ENCODE peak calls at places on chromosomes 2 and 18, in six cellular contexts. D is stomach, O is astrocyte of the spinal cord, X is kidney, E is adrenal gland, Q is endothelial cell. A is an unnamed sample.

GRCh38 chr18:23902396-23902795 is 112.2 kb upstream of the TTC39C start:
- DNase-seq in D (no peak), O (no peak), X (no peak), E (no peak), Q (no peak), A (no peak)

GRCh38 chr2:199955007-199955338 is 318 bp downstream of the TYW5 start:
- DNase-seq in D (no peak), O (no peak), X (no peak), E (no peak), Q (no peak), A (no peak)

GRCh38 chr2:1847846-1848598 is 103.7 kb upstream of the PXDN start:
- DNase-seq in D (no peak), O (no peak), X (peak), E (no peak), Q (no peak), A (no peak)

GRCh38 chr2:222050981-222051380 is 247.8 kb downstream of the PAX3 start:
- DNase-seq in D (peak), O (no peak), X (no peak), E (no peak), Q (no peak), A (no peak)

GRCh38 chr2:237184192-237184922 is 98.7 kb downstream of the COPS8 start:
- DNase-seq in D (no peak), O (peak), X (no peak), E (no peak), Q (no peak), A (peak)

GRCh38 chr2:219308142-219309093 is 783 bp downstream of the PTPRN start:
- DNase-seq in D (peak), O (peak), X (no peak), E (peak), Q (peak), A (peak)

GRCh38 chr2:72864500-72864899 is 22.7 kb upstream of the SPR start:
- DNase-seq in D (no peak), O (peak), X (no peak), E (no peak), Q (no peak), A (peak)

GRCh38 chr18:43482600-43482999 is 205.3 kb upstream of the SYT4 start:
- DNase-seq in D (no peak), O (no peak), X (no peak), E (no peak), Q (no peak), A (no peak)

GRCh38 chr2:72734432-72734831 is 91.4 kb downstream of the EXOC6B start:
- DNase-seq in D (no peak), O (no peak), X (no peak), E (no peak), Q (no peak), A (no peak)

GRCh38 chr18:13294309-13294708 is 75.7 kb downstream of the LDLRAD4 start:
- DNase-seq in D (no peak), O (no peak), X (no peak), E (no peak), Q (no peak), A (no peak)

GRCh38 chr2:9135804-9136558 is 70.6 kb upstream of the ASAP2 start:
- DNase-seq in D (no peak), O (peak), X (peak), E (no peak), Q (no peak), A (no peak)

GRCh38 chr18:46772396-46772795 is 15.5 kb upstream of the ST8SIA5 start:
- DNase-seq in D (no peak), O (no peak), X (no peak), E (no peak), Q (no peak), A (no peak)
- TF ChIP-seq CTCF in D (no peak), O (no peak), X (no peak), E (no peak), Q (no peak), A (no peak)

DNA sequence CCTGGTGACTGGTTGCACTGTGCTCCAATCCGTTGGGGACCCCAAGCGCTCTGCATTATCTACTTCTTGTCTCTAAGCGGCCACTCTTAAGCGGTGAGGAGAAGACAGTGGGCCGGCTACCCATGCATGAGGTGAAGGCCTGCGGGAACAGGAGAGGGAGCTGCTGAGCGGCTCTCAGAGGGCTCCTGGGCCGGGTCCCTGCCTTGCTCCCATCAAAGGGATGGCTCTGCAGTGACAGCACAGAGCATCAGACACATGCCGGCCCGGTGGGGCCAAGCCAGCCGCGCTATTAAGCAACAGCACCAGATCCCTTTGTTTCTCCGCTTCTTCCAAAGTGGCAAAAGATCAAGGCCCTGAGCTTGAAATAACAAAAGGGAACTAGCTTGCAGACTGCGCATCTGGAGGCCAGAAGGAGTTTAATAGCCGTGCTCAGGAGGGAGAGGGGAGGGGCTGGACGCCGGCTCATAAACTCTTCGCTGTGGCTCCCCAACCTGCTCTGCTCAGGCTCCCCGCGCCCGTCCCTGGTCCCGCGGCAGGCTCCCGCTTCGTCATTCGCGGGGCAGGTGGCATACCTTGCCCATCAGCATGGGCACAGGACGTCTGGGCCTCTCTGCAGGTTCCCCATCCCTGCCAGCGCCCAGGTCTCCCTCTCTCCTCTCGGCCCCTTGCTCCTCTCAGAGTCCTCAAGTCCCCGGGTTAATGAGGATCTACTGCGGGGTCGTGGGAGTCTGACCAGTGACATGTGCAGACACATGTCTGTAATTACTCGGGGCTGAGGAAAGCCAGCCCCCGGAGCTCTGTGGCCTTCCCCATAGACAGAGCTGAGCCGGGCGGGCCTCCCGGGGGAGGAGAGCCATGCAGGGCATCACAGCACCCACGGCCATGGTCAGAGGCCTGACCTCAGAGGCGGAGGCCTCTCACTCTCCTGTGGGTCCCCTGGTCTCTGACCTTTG is 96.7 kb downstream of the ASB1 start:
- DNase-seq in D (no peak), O (peak), X (peak), E (peak), Q (peak), A (peak)
- TF ChIP-seq CTCF in D (no peak), O (peak), X (no peak), E (no peak), Q (no peak), A (peak)

DNA sequence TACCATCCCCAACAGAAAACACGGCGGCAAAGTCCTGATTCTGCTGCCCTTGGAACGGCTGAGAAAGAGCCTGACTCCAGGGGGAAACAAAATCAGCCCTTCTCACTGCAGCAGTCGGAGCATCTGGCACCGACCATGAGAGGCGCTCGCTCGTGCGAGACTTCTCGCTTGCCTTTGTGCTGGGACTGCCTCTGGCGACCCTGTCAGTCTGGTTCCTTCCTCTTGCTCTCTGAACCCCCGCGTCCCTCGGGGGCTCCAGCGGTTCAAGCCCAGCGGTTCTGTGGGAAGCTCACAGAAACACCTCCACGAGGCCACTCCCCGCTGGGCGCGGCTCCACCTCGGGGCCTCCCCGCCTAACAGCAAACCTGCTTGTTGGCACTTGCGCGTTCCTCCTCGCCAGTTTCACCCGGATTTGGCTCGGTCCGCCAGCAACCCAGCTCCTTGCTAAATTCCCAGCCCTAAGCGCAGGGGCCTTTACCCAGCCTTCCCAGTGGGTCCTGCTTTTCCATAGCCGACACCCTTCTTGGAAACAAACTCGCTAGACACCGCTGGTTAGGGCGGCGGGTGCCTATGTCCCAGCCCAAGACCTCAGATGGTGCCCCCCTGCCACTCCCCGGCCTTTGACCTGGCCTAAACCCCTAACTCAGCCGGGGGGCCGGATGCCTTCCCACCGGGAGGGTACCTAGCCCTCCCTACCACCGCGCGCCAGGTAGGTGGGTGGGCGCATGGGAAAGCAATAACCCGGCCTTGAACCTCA is 2.2 kb downstream of the RND3 start:
- DNase-seq in D (peak), O (peak), X (peak), E (peak), Q (peak), A (peak)
- TF ChIP-seq CTCF in D (peak), O (peak), X (peak), E (no peak), Q (no peak), A (no peak)

DNA sequence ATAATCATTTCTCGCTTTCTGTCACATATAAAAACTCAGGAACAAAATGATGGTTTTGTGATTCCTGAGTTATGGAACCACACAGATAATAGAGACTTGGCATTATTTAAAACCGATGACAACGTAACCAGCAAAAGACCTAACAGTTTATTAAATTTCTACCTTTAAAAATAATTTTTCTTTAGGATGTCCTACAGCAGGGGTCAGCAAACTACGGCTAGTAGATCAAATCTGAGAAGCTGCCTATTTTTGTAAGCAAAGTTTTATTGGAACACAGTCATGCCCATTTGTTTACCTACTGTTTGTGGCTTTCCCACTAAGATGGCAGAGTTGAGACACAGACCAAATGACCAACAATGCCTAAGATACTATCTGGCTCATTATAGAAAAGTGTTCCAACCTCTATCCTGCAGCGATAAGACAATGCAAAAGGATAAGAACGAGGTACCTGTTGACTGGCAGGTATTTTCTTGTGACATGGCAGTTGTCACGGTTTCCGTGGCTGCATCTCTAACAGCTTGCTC is 53.0 kb upstream of the ZFP36L2 start:
- DNase-seq in D (no peak), O (no peak), X (no peak), E (no peak), Q (no peak), A (no peak)
- TF ChIP-seq CTCF in D (no peak), O (no peak), X (no peak), E (no peak), Q (no peak), A (no peak)

GRCh38 chr2:118088051-118089014 is at the start of gene INSIG2:
- DNase-seq in D (peak), O (peak), X (peak), E (peak), Q (peak), A (peak)
- TF ChIP-seq CTCF in D (no peak), O (no peak), X (no peak), E (no peak), Q (no peak), A (no peak)

GRCh38 chr2:122388208-122388607 is 632.8 kb downstream of the TSN start:
- DNase-seq in D (no peak), O (no peak), X (no peak), E (no peak), Q (no peak), A (no peak)

GRCh38 chr2:122391726-122392125 is 636.3 kb downstream of the TSN start:
- DNase-seq in D (no peak), O (no peak), X (no peak), E (no peak), Q (no peak), A (no peak)

GRCh38 chr2:122384768-122385333 is 629.4 kb downstream of the TSN start:
- DNase-seq in D (no peak), O (no peak), X (no peak), E (no peak), Q (no peak), A (no peak)

GRCh38 chr2:122390406-122390805 is 635.0 kb downstream of the TSN start:
- DNase-seq in D (no peak), O (no peak), X (no peak), E (no peak), Q (no peak), A (no peak)

DNA sequence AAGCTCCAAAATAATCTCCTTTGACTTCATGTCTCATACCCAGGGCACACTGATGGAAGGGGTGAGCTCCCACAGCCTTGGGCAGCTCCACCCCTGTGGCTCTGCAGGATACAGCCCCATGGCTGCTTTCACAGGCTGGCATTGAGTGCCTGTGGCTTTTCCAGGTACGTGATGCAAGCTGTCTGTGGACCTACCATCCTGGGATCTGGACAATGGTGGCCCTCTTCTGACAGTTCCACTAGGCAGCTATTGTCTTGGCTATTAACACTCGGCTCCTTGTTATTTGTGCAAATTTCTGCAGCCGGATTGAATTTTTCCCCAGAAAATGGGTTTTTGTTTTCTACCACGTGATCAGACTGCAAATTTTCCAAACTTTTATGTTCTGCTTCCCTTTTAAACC is 634.2 kb downstream of the TSN start:
- DNase-seq in D (no peak), O (no peak), X (no peak), E (no peak), Q (no peak), A (no peak)
- TF ChIP-seq CTCF in D (no peak), O (no peak), X (no peak), E (no peak), Q (no peak), A (no peak)

DNA sequence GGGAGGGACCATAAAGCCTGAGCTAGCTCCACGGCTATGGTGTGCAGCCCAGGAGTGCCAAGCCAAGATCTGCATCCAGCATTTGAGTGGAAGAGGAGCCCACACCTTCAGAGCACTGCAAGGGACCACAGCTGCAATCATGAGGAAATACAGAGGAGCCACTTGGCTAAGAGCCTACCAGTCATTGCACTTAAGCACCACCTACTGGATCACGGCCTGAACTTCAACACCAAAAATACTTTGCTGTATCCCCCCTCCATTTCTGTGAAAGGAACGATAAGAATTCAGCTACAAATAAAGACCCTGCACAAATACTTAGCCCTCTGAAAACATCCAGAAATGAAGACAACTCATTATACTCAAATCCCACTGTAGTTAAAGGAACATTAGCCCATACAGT is 545.3 kb downstream of the TSN start:
- DNase-seq in D (no peak), O (no peak), X (no peak), E (no peak), Q (no peak), A (no peak)
- TF ChIP-seq CTCF in D (no peak), O (no peak), X (no peak), E (no peak), Q (no peak), A (no peak)

GRCh38 chr18:48538531-48539405 is at the start of gene CTIF:
- DNase-seq in D (peak), O (peak), X (peak), E (peak), Q (peak), A (peak)
- TF ChIP-seq CTCF in D (no peak), O (no peak), X (no peak), E (no peak), Q (no peak), A (no peak)

GRCh38 chr2:15939556-15939853 is 845 bp upstream of the MYCN start:
- DNase-seq in D (peak), O (no peak), X (peak), E (peak), Q (peak), A (peak)
- TF ChIP-seq CTCF in D (peak), O (peak), X (no peak), E (peak), Q (no peak), A (no peak)

GRCh38 chr18:78659748-78660147 is 319.9 kb upstream of the SALL3 start:
- DNase-seq in D (no peak), O (no peak), X (no peak), E (no peak), Q (no peak), A (no peak)
- TF ChIP-seq CTCF in D (peak), O (no peak), X (peak), E (no peak), Q (no peak), A (no peak)